ENCODE peak calls at places on chromosomes 7 and 10, in six cellular contexts. R is upper lobe of left lung, G is PC-9, K is GM13976, I is upper lobe of right lung, C is sigmoid colon. V is an unnamed sample.

GRCh38 chr10:51405580-51406367 is 293.6 kb downstream of the CSTF2T start:
- DNase-seq in R (peak), G (no peak), K (no peak), I (no peak), C (peak), V (no peak)

GRCh38 chr10:83605783-83606182 is 533.5 kb upstream of the GHITM start:
- DNase-seq in R (no peak), G (no peak), K (no peak), I (no peak), C (no peak), V (no peak)

GRCh38 chr10:123967626-123968243 is 76.1 kb upstream of the CPXM2 start:
- DNase-seq in R (peak), G (peak), K (peak), I (peak), C (peak), V (peak)

GRCh38 chr7:13988765-13989137 is 715 bp downstream of the ETV1 start:
- DNase-seq in R (no peak), G (no peak), K (no peak), I (no peak), C (no peak), V (no peak)

GRCh38 chr7:44617225-44617885 is 10.9 kb downstream of the OGDH start:
- DNase-seq in R (no peak), G (no peak), K (peak), I (no peak), C (no peak), V (no peak)

GRCh38 chr7:1721047-1721687 is 51.1 kb downstream of the ELFN1 start:
- DNase-seq in R (no peak), G (no peak), K (no peak), I (no peak), C (no peak), V (no peak)

GRCh38 chr10:77348711-77349110 is 288.9 kb downstream of the KCNMA1 start:
- DNase-seq in R (no peak), G (no peak), K (no peak), I (no peak), C (no peak), V (no peak)

GRCh38 chr7:8702807-8703206 is 269.4 kb downstream of the NXPH1 start:
- DNase-seq in R (no peak), G (no peak), K (no peak), I (no peak), C (no peak), V (no peak)

GRCh38 chr7:80842479-80842797 is 76.4 kb downstream of the SEMA3C start:
- DNase-seq in R (no peak), G (no peak), K (no peak), I (no peak), C (no peak), V (no peak)

GRCh38 chr10:57715233-57715632 is 552.5 kb downstream of the IPMK start:
- DNase-seq in R (no peak), G (no peak), K (no peak), I (no peak), C (no peak), V (no peak)

GRCh38 chr7:45681596-45682357 is 107.6 kb downstream of the ADCY1 start:
- DNase-seq in R (no peak), G (no peak), K (no peak), I (peak), C (no peak), V (no peak)

GRCh38 chr10:132834311-132834761 is 48.4 kb upstream of the NKX6-2 start:
- DNase-seq in R (peak), G (no peak), K (no peak), I (no peak), C (peak), V (no peak)

GRCh38 chr7:15498465-15498864 is 63.4 kb downstream of the AGMO start:
- DNase-seq in R (no peak), G (no peak), K (no peak), I (no peak), C (no peak), V (no peak)

GRCh38 chr10:75404335-75405200 is 3.0 kb upstream of the ZNF503 start:
- DNase-seq in R (peak), G (no peak), K (peak), I (peak), C (no peak), V (peak)

GRCh38 chr7:21902240-21902639 is 43.5 kb downstream of the CDCA7L start:
- DNase-seq in R (no peak), G (peak), K (no peak), I (no peak), C (no peak), V (no peak)

GRCh38 chr7:116209561-116210070 is 723 bp upstream of the TES start:
- DNase-seq in R (no peak), G (no peak), K (no peak), I (no peak), C (no peak), V (no peak)

GRCh38 chr10:126387041-126387908 is 1.0 kb downstream of the ADAM12 start:
- DNase-seq in R (peak), G (peak), K (peak), I (peak), C (peak), V (peak)

GRCh38 chr10:132265878-132266496 is 41.8 kb downstream of the STK32C start:
- DNase-seq in R (no peak), G (no peak), K (no peak), I (no peak), C (no peak), V (no peak)

GRCh38 chr7:108086546-108086945 is 43.6 kb downstream of the LAMB4 start:
- DNase-seq in R (no peak), G (no peak), K (no peak), I (no peak), C (no peak), V (no peak)

GRCh38 chr7:98470131-98470985 is 69.5 kb upstream of the BAIAP2L1 start:
- DNase-seq in R (peak), G (peak), K (peak), I (peak), C (no peak), V (peak)

GRCh38 chr7:148912758-148913541 is 28.9 kb upstream of the EZH2 start:
- DNase-seq in R (no peak), G (no peak), K (peak), I (no peak), C (no peak), V (no peak)

GRCh38 chr7:75945297-75946168 is 30.6 kb downstream of the POR start:
- DNase-seq in R (no peak), G (peak), K (no peak), I (no peak), C (no peak), V (no peak)
- TF ChIP-seq CTCF in R (no peak), G (no peak), K (no peak), I (no peak), C (no peak), V (no peak)

DNA sequence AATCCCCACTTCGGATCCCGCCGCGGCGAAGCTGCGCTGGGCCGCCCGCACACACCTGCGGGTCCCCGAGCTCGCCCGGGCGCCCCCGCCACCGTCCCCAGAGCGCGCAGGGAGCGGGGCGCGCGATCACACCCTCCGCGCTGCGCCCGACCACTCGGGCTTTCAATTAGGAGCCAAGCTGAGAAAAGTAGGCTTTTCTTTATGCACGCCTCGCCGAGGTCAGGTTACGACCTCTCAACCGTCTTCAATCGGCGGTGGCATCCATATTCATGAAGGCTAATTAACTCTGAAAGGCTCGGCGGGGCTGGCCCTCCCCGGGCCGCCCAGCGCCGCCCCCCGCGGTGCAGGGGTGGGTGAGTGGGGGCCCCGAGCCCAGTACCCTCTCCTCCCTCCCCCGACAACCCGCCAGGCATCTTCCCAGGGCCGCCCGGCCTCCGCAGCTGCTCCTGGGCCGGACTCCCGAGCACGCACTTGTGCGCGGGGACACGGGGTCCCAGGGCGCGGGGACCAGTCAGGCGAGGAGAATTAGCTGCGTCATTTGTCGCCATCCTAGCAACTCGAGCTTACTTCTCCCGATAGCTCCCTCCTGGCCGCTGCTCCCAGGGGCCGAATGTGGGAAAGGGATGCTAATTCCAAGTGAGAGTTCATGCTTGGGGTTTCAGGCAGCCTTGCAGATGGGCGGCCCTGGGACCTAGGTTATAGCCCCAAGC is 155.5 kb upstream of the LYZL2 start:
- DNase-seq in R (peak), G (peak), K (peak), I (peak), C (peak), V (peak)
- TF ChIP-seq CTCF in R (no peak), G (no peak), K (no peak), I (no peak), C (no peak), V (no peak)

DNA sequence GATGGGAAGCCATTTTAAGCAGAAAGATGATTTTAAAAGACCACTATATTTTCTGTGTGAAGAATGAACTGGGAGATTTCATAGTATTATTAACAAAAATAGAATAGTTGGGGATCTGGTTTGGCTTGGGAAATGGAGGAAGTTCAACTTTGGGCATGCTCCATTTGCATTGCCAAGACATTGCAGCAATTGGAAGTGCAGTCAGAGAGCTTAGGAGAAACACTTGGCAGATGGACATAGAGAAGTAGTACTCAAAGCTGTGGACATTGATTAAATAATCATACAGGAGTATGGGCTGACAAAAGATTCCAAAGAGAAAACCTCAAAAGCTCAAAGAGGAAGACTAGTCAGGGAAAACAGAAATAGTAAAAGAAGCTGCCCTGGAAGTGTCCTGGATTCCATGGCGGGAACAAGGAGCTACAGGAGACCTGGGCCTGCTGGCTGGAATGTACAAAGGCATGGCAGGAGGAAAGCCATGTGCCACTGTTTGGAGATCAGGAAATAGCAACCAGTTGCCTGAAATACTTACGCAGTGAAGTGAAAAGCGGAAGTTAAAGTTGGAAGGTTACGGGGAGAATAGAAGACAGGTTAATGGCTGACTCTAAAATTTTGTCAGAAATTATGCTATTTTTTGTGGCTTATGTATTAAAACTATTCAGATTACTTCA is 93.6 kb upstream of the MXI1 start:
- DNase-seq in R (no peak), G (no peak), K (no peak), I (no peak), C (no peak), V (no peak)
- TF ChIP-seq CTCF in R (no peak), G (no peak), K (no peak), I (no peak), C (no peak), V (no peak)

GRCh38 chr10:71831646-71832552 is 19.2 kb downstream of the PSAP start:
- DNase-seq in R (no peak), G (peak), K (no peak), I (no peak), C (no peak), V (no peak)
- TF ChIP-seq CTCF in R (no peak), G (no peak), K (no peak), I (no peak), C (no peak), V (no peak)

GRCh38 chr10:7298495-7298894 is 112.3 kb downstream of the SFMBT2 start:
- DNase-seq in R (no peak), G (no peak), K (no peak), I (no peak), C (no peak), V (no peak)

GRCh38 chr10:7303067-7303629 is 107.7 kb downstream of the SFMBT2 start:
- DNase-seq in R (no peak), G (no peak), K (no peak), I (no peak), C (no peak), V (no peak)

GRCh38 chr10:7302393-7303054 is 108.3 kb downstream of the SFMBT2 start:
- DNase-seq in R (no peak), G (no peak), K (no peak), I (no peak), C (no peak), V (no peak)

GRCh38 chr10:7300327-7300726 is 110.5 kb downstream of the SFMBT2 start:
- DNase-seq in R (no peak), G (no peak), K (no peak), I (no peak), C (no peak), V (no peak)

GRCh38 chr10:7301039-7301768 is 109.6 kb downstream of the SFMBT2 start:
- DNase-seq in R (peak), G (no peak), K (no peak), I (no peak), C (no peak), V (no peak)
- TF ChIP-seq CTCF in R (no peak), G (no peak), K (no peak), I (peak), C (no peak), V (no peak)

GRCh38 chr7:23811540-23811939 is 101.5 kb downstream of the STK31 start:
- DNase-seq in R (no peak), G (no peak), K (no peak), I (no peak), C (no peak), V (no peak)
- TF ChIP-seq CTCF in R (no peak), G (peak), K (no peak), I (peak), C (no peak), V (peak)

DNA sequence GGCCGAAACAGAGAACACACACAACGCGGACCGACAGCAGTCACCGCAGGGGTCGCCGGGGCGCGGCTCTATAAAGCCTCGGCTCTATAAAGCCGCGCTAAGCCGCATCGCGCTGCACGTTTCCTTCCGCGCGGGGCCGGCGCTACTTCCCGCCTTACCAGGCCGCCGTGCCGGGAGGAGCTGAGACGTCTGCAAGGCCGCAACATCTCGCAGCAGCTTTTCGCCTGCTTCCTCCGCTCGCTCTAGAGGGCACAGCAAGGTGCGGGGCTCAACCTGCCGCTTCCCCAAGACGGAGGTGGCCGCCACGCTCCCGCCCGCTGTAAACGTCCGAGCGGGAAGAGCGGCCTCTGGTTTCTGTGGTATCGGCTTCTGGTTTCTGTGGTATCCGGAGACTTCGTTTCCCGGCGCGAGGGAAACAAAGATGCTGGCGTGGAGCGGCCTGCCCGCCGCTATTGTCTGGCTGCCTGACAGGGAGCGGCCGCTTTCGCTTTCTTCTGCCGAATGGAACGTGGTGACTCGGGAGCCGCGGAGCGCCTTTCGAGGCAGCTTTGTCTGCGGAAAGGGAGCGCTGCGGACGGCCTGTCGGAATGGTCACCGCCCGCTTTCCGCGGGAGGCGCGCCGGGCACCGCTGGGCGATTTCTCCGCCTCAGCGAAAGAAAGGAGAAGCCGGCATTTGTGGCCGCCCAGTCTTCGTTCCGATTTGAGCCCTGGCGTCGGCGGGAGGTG is 91.8 kb downstream of the SPAG6 start:
- DNase-seq in R (peak), G (peak), K (peak), I (peak), C (peak), V (peak)
- TF ChIP-seq CTCF in R (no peak), G (no peak), K (no peak), I (no peak), C (no peak), V (no peak)

V was measured in mesothelial cell of epicardium.